ENCODE peak calls at places on chromosomes 7 and 10, in nine cellular contexts. T is GM23248, I is hepatocyte, R is HCT116, M is OCI-LY7, G is SK-N-SH, B is GM23338, D is MM.1S, S is PC-9. O is an unnamed sample. For H3K9me2 and H3K4me1, the result is how much of the 10 kb centered on the place peaks cover.

GRCh38 chr7:132028144-132028920 is 471.9 kb upstream of the PODXL start:
- DNase-seq in G (no peak), M (no peak), S (peak), R (no peak), T (no peak), D (no peak), I (no peak), B (no peak), O (peak)

GRCh38 chr7:25122373-25122772 is 2.7 kb downstream of the CYCS start:
- DNase-seq in T (peak), G (no peak), B (no peak), D (no peak), S (no peak), M (no peak), I (no peak), R (no peak), O (no peak)

GRCh38 chr7:53422291-53422690 is 386.9 kb downstream of the POM121L12 start:
- DNase-seq in I (no peak), B (no peak), M (no peak), G (no peak), R (no peak), S (no peak), T (no peak), D (no peak), O (no peak)

GRCh38 chr7:131540491-131541162 is 15.8 kb downstream of the PODXL start:
- DNase-seq in M (no peak), B (no peak), D (no peak), T (no peak), S (no peak), I (no peak), G (no peak), R (no peak), O (peak)

GRCh38 chr7:72336887-72337821 is 75.0 kb downstream of the CALN1 start:
- DNase-seq in B (peak), M (no peak), T (no peak), G (peak), R (no peak), D (no peak), S (no peak), I (no peak), O (no peak)

GRCh38 chr10:31884386-31884785 is 44.2 kb downstream of the ARHGAP12 start:
- DNase-seq in T (no peak), M (no peak), I (no peak), R (no peak), B (no peak), G (no peak), D (no peak), S (no peak), O (no peak)

GRCh38 chr10:66586073-66586472 is 339.8 kb upstream of the LRRTM3 start:
- DNase-seq in I (peak), B (peak), M (no peak), G (no peak), R (no peak), T (no peak), S (no peak), D (peak), O (peak)

GRCh38 chr7:135362871-135363270 is 129.2 kb downstream of the STRA8 start:
- DNase-seq in I (no peak), D (no peak), B (peak), G (no peak), R (no peak), T (no peak), M (no peak), S (no peak), O (no peak)

GRCh38 chr7:4040031-4040928 is 641.8 kb upstream of the FOXK1 start:
- DNase-seq in G (peak), R (no peak), T (no peak), S (no peak), B (peak), I (no peak), D (no peak), M (no peak), O (no peak)

GRCh38 chr7:33062023-33062781 is at the start of gene NT5C3A:
- DNase-seq in G (peak), S (peak), R (no peak), I (peak), D (peak), B (peak), T (peak), M (peak), O (peak)

GRCh38 chr7:43735802-43736603 is 6.7 kb upstream of the COA1 start:
- DNase-seq in S (no peak), T (no peak), B (no peak), D (no peak), R (no peak), M (no peak), I (peak), G (no peak), O (no peak)

GRCh38 chr7:106812027-106812643 is 52.9 kb upstream of the PIK3CG start:
- DNase-seq in B (no peak), I (no peak), M (peak), R (no peak), S (no peak), T (peak), G (no peak), D (peak), O (no peak)

GRCh38 chr10:73413108-73413527 is 740 bp downstream of the ANXA7 start:
- DNase-seq in D (peak), S (peak), R (peak), G (peak), B (peak), M (peak), I (peak), T (peak), O (peak)

GRCh38 chr10:52923520-52923919 is 150.9 kb upstream of the MBL2 start:
- DNase-seq in G (no peak), M (no peak), I (no peak), S (no peak), B (peak), R (no peak), T (no peak), D (no peak), O (no peak)

DNA sequence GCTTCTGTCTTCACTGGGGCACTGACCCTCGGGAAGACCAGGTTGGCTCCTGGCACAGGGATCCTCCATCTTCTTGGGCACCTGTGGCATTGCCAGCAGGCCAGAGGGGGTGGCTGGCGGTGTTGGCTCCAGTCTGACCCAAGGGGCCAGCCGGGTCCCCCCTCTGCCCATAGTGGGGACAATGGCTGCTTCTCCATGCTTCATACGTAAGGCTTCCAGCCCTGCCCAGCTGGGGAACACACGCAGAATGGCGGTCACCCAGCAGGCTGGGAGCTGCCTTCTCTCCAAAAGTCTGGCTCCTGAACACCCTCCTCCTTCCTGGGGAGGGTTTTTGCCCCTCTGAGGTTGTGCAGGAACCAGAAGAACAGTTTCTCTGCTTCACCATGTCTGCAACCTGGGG is 106.8 kb downstream of the NEURL1 start:
- DNase-seq in R (no peak), T (no peak), G (no peak), M (no peak), D (no peak), S (no peak), I (no peak), B (no peak), O (no peak)
- H3K9me2 ChIP-seq in R (under half), T (under half), G (under half), M (under half), D (under half), S (under half), I (under half), B (under half), O (under half)

GRCh38 chr10:22697799-22698198 is 16.6 kb downstream of the PIP4K2A start:
- DNase-seq in G (no peak), M (no peak), S (no peak), I (no peak), B (no peak), D (no peak), T (no peak), R (no peak), O (no peak)

GRCh38 chr10:22700489-22700888 is 13.9 kb downstream of the PIP4K2A start:
- DNase-seq in B (no peak), D (no peak), I (no peak), S (no peak), G (no peak), T (no peak), R (no peak), M (no peak), O (no peak)

GRCh38 chr10:22693860-22694259 is 20.5 kb downstream of the PIP4K2A start:
- DNase-seq in G (no peak), D (no peak), I (no peak), M (no peak), T (no peak), B (no peak), R (no peak), S (no peak), O (no peak)

GRCh38 chr10:22699976-22700375 is 14.4 kb downstream of the PIP4K2A start:
- DNase-seq in G (no peak), R (no peak), D (no peak), S (no peak), I (peak), B (no peak), M (no peak), T (no peak), O (no peak)

GRCh38 chr10:22697101-22697500 is 17.3 kb downstream of the PIP4K2A start:
- DNase-seq in B (no peak), D (no peak), I (no peak), S (no peak), R (no peak), G (no peak), M (no peak), T (no peak), O (no peak)
- H3K4me1 ChIP-seq in B (under half), D (under half), I (under half), S (under half), R (under half), G (under half), M (under half), T (under half), O (under half)

DNA sequence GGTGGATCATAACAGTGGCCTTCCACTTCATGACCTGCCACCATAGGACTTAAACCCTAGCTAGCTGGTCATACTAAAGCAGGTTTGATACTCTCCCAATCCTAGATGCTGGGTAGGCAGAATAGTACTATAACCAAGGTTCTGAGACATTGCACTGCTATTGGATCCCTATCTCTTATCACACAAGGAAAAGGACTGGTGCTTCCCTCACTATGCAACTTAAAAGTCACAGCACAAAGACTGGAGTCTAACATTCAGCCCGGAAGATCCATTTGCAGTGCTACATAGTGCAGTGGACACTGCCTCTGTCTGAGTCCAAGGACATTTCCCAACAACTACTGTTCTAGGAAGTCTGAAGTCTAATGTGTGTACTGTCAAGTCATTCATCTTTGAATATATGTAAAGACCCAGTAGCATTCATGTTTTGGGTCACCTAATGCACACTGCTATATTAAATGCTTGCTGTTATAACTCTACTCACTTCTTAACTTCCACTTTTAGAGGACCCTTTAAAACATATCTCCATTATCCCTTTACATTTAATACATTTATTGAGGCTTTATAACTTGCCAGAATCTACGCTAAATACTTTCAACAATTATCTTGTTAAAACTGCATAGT is 156.0 kb downstream of the CRPPA start:
- DNase-seq in I (no peak), S (no peak), T (no peak), D (no peak), R (no peak), G (no peak), B (no peak), M (no peak), O (no peak)
- H3K9me2 ChIP-seq in I (under half), S (under half), T (under half), D (under half), R (under half), G (under half), B (under half), M (under half), O (under half)

GRCh38 chr7:101119876-101120275 is 7.0 kb upstream of the SERPINE1 start:
- DNase-seq in T (peak), M (no peak), B (no peak), I (no peak), G (no peak), D (no peak), S (no peak), R (no peak), O (no peak)

GRCh38 chr7:101118856-101119255 is 8.0 kb upstream of the SERPINE1 start:
- DNase-seq in B (no peak), D (no peak), R (no peak), M (no peak), I (no peak), S (no peak), G (no peak), T (no peak), O (no peak)

GRCh38 chr7:101122933-101123702 is 3.8 kb upstream of the SERPINE1 start:
- DNase-seq in M (no peak), T (no peak), S (no peak), R (no peak), G (no peak), D (no peak), B (no peak), I (no peak), O (no peak)

GRCh38 chr7:101121996-101122932 is 4.6 kb upstream of the SERPINE1 start:
- DNase-seq in R (peak), S (peak), B (peak), I (peak), T (peak), D (no peak), M (no peak), G (no peak), O (peak)

GRCh38 chr7:101120315-101120714 is 6.6 kb upstream of the SERPINE1 start:
- DNase-seq in R (no peak), S (no peak), M (no peak), G (no peak), I (no peak), B (no peak), D (no peak), T (no peak), O (no peak)
- H3K4me1 ChIP-seq in R (half or more), S (half or more), M (under half), G (under half), I (under half), B (under half), D (under half), T (half or more), O (under half)

DNA sequence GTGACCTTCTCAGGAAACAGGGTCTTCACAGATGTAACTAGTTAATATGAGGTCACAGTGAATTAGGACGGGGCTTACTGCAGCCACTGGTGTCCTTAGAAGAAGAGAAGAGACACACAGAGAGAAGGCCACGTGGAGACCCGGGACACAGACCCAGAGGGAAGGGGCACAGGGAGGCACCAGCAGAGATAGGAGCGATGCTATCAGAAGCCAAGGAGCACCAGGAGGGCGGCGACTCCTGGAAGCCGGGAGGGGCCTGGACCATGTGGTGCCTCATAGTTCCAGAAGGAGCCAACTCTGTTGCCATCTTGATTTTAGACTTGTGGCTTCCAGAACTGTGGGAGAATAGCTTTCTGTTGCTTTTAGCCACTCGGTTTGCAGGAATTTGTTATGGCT is 505.9 kb downstream of the TCERG1L start:
- DNase-seq in M (no peak), G (no peak), R (no peak), S (no peak), I (no peak), T (no peak), B (no peak), D (no peak), O (no peak)
- H3K9me2 ChIP-seq in M (under half), G (under half), R (under half), S (under half), I (under half), T (under half), B (under half), D (under half), O (under half)

GRCh38 chr7:116689787-116690186 is 17.8 kb downstream of the MET start:
- DNase-seq in I (no peak), M (peak), R (no peak), D (no peak), G (no peak), B (no peak), S (peak), T (peak), O (peak)
- H3K4me1 ChIP-seq in I (under half), M (under half), R (half or more), D (under half), G (under half), B (under half), S (half or more), T (half or more), O (half or more)

DNA sequence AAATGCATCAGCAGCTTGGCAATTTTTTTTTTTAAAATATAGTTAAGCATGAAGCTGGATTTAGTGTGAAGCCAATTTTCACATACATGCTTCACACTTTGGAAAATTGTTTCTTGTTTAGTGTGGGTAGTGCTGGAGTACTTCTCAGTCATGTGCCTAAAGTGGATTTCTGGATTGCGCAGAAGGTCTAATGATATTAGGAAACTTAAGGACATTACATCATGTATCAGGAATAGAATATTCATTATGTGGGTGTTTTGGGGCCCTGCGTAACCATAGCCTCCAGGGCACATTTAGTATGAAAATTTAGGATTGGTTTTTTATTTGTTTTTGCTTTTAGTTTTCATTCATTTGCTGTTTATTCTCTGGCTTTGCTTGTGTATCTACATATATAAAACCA is 28.8 kb upstream of the BNIP3 start:
- DNase-seq in M (no peak), G (no peak), S (no peak), D (no peak), I (no peak), R (no peak), T (no peak), B (no peak), O (no peak)
- H3K9me2 ChIP-seq in M (under half), G (under half), S (under half), D (under half), I (under half), R (under half), T (under half), B (under half), O (under half)

DNA sequence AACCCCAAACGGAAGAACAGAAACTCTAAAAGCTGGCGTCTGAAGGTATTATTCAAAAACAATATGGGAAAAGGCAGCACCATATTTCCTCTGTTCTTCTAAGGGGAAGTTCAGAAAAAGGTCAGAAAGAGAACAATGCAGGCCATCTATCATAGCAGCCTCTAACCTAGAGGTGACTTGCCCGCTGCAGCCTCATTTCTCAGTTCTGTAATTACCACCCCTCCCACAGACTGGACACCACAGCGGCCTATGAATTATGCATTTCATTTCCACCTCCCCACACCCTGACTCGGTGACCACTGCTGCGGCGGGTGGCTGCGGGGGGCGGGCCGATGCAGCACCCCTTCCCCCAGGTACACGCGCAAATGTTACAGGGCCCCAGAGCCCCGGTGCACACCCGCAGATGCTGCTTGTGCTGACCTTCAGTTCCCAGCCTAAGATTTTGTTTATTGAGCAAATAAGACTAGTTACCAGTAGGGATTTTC is 125.5 kb downstream of the CLEC2L start:
- DNase-seq in R (no peak), D (no peak), I (no peak), S (no peak), T (no peak), M (peak), G (no peak), B (no peak), O (no peak)
- H3K4me1 ChIP-seq in R (under half), D (under half), I (under half), S (under half), T (under half), M (under half), G (under half), B (under half), O (under half)

DNA sequence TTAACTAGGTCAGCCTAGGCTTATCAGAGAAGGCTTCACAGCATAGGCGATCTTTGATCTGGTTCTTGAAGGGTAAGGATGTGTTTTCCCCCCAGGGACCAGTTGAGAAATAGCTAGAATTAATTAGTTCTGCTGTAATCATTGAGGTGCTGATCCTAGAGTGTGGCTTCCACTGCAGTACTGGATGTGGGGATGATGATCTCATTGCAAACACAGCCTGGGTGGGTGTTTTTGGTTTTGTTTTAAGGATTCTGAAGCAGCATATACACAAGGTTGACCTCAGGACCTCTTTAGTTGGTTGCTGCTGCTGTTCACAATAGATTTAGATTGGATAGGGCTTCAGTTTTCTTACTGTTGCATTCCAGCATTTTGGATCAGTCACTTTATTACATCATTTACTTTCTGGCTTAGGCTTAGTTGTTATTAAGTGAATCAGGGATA is 159.7 kb downstream of the AUTS2 start:
- DNase-seq in I (no peak), T (peak), M (no peak), S (no peak), B (no peak), R (no peak), G (no peak), D (no peak), O (no peak)
- H3K9me2 ChIP-seq in I (under half), T (under half), M (under half), S (under half), B (under half), R (under half), G (under half), D (under half), O (under half)

GRCh38 chr10:130889780-130890179 is 421.7 kb downstream of the TCERG1L start:
- DNase-seq in G (no peak), R (no peak), M (no peak), I (no peak), T (no peak), S (no peak), B (no peak), D (no peak), O (no peak)

GRCh38 chr10:130891066-130891465 is 420.5 kb downstream of the TCERG1L start:
- DNase-seq in I (no peak), S (no peak), D (no peak), T (no peak), R (no peak), G (no peak), B (no peak), M (no peak), O (no peak)

GRCh38 chr10:130888493-130888892 is 423.0 kb downstream of the TCERG1L start:
- DNase-seq in M (no peak), D (no peak), R (no peak), I (no peak), B (no peak), S (no peak), G (no peak), T (no peak), O (no peak)

GRCh38 chr10:130885021-130885655 is 426.4 kb downstream of the TCERG1L start:
- DNase-seq in G (no peak), M (no peak), R (no peak), I (no peak), D (no peak), B (peak), S (no peak), T (no peak), O (no peak)

DNA sequence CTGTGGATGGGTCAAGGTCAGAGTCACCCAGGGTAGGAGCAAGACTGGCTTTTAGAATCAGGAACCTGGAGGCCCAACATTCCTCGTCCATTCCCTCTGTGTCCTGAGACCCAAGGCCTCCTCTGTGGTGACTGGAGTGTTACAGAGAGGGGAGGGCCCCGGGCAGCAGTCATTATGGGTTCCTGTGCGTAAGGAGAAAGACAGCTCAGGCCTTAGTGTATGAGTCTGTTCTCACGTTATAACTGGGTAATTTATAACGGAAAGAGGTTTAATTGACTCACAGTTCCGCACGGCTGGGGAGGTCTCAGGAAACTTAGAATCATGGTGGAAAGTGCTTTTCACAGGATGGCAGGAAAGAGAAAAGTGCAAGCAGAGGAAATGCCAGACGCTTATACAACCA is 422.3 kb downstream of the TCERG1L start:
- DNase-seq in D (no peak), G (no peak), S (no peak), T (no peak), I (no peak), B (no peak), R (no peak), M (no peak), O (no peak)
- H3K4me1 ChIP-seq in D (under half), G (under half), S (under half), T (under half), I (under half), B (under half), R (under half), M (under half), O (under half)

O was measured in PC-3.